ENCODE peak calls at places on chromosomes 1 and 21, in six cellular contexts. Q, S, A, Z, G and X are unnamed samples.
A peak's percentile ranks its signal among the peaks of the same experiment; 100 is the strongest.

GRCh38 chr1:198186916-198187580 is 30.2 kb downstream of the NEK7 start:
- DNase-seq in Q (no peak), S (no peak), A (no peak), Z (no peak), G (no peak), X (no peak)

GRCh38 chr1:149986486-149987296 is 23.8 kb downstream of the OTUD7B start:
- DNase-seq in Q (no peak), S (no peak), A (no peak), Z (peak; percentile 86), G (peak; percentile 61), X (peak; percentile 46)

GRCh38 chr21:36854391-36854790 is 112.1 kb downstream of the HLCS start:
- DNase-seq in Q (peak; percentile 89), S (no peak), A (peak; percentile 63), Z (peak; percentile 55), G (no peak), X (peak; percentile 53)

GRCh38 chr1:21573971-21574458 is 64.8 kb downstream of the ALPL start:
- DNase-seq in Q (peak; percentile 92), S (peak; percentile 33), A (peak; percentile 67), Z (peak; percentile 88), G (peak; percentile 72), X (peak; percentile 87)

GRCh38 chr1:216020743-216021345 is 402.4 kb downstream of the USH2A start:
- DNase-seq in Q (no peak), S (no peak), A (no peak), Z (no peak), G (no peak), X (no peak)

GRCh38 chr1:48049823-48050539 is 52.8 kb upstream of the TRABD2B start:
- DNase-seq in Q (no peak), S (no peak), A (no peak), Z (no peak), G (no peak), X (no peak)

GRCh38 chr1:21865943-21866628 is 54.0 kb downstream of the LDLRAD2 start:
- DNase-seq in Q (peak; percentile 83), S (no peak), A (peak; percentile 88), Z (no peak), G (no peak), X (no peak)

GRCh38 chr1:38341694-38342093 is 295.1 kb upstream of the POU3F1 start:
- DNase-seq in Q (no peak), S (no peak), A (no peak), Z (no peak), G (no peak), X (no peak)

GRCh38 chr1:15188678-15189077 is 35.1 kb downstream of the TMEM51 start:
- DNase-seq in Q (no peak), S (no peak), A (no peak), Z (no peak), G (no peak), X (no peak)

GRCh38 chr21:28426545-28426944 is 566.1 kb downstream of the LTN1 start:
- DNase-seq in Q (no peak), S (no peak), A (no peak), Z (no peak), G (no peak), X (no peak)

GRCh38 chr1:40855513-40855912 is 6.7 kb downstream of the CITED4 start:
- DNase-seq in Q (peak; percentile 83), S (no peak), A (no peak), Z (no peak), G (no peak), X (no peak)

GRCh38 chr21:38170283-38170682 is 86.5 kb upstream of the KCNJ15 start:
- DNase-seq in Q (peak; percentile 68), S (no peak), A (no peak), Z (peak; percentile 45), G (peak; percentile 43), X (peak; percentile 68)

GRCh38 chr1:248816042-248816851 is 9.5 kb downstream of the SH3BP5L start:
- DNase-seq in Q (no peak), S (no peak), A (no peak), Z (no peak), G (no peak), X (no peak)

GRCh38 chr1:227654858-227655752 is 80.0 kb downstream of the JMJD4 start:
- DNase-seq in Q (no peak), S (no peak), A (peak; percentile 10), Z (no peak), G (no peak), X (peak; percentile 23)

GRCh38 chr21:34342476-34342875 is 21.3 kb upstream of the KCNE2 start:
- DNase-seq in Q (no peak), S (no peak), A (no peak), Z (no peak), G (no peak), X (no peak)

DNA sequence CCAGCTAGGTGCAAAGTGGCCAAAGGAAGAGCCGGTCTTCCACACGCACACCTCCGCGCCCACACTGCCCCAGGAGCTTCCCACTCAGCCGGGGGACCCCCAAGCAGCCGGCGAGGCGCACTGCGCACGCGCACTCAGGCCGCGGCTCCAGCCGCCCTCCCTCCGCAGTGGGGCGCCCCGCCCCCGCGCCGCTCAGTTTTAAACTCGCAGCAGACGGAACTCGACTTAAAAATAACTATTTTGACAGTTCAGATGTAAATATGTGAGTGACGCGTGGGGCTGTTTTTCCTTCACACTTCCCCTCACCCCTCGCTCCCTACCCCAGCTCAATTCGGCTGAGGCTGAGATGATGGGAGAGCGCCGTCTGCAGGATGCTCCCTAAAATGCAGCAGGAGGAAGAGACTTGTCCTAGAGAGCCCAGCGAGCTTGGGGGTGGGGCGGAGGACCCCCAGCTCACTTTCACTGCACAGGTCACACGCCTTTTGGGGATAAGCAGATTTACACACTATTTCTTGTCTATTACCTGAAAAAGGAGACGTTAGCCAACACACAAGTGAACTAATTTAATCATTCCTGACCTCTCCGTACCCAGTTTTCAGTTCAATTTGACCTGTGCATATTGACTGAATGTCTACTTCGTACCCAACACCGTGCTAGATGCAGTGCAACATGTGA is 8.9 kb upstream of the LEMD1 start:
- DNase-seq in Q (peak; percentile 88), S (peak; percentile 69), A (peak; percentile 88), Z (peak; percentile 68), G (no peak), X (peak; percentile 50)
- TF ChIP-seq CTCF in Q (peak; percentile 99), S (peak; percentile 77), A (peak; percentile 97), Z (peak; percentile 96), G (peak; percentile 92), X (peak; percentile 89)

DNA sequence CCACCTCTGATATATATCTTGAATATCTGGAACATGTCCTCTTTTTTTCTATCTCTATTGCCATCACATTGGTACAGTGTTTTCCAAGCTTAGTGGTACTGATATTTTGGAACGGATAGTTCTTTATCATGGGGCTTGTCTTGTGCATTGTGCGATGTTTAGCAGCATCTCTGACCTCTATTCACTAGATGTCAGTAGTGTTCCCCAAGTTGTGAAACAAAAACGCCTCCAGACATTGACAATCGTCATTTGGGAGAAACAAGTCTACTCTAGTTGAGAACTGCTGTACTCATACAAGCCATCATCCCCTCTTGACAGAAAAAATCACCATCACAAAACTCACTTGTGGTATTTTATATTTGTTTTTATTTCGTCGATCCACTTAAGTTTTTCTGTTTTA is 79.7 kb upstream of the CHODL start:
- DNase-seq in Q (peak; percentile 17), S (no peak), A (no peak), Z (no peak), G (no peak), X (peak; percentile 84)
- TF ChIP-seq CTCF in Q (peak; percentile 47), S (no peak), A (peak; percentile 31), Z (no peak), G (no peak), X (peak; percentile 37)

DNA sequence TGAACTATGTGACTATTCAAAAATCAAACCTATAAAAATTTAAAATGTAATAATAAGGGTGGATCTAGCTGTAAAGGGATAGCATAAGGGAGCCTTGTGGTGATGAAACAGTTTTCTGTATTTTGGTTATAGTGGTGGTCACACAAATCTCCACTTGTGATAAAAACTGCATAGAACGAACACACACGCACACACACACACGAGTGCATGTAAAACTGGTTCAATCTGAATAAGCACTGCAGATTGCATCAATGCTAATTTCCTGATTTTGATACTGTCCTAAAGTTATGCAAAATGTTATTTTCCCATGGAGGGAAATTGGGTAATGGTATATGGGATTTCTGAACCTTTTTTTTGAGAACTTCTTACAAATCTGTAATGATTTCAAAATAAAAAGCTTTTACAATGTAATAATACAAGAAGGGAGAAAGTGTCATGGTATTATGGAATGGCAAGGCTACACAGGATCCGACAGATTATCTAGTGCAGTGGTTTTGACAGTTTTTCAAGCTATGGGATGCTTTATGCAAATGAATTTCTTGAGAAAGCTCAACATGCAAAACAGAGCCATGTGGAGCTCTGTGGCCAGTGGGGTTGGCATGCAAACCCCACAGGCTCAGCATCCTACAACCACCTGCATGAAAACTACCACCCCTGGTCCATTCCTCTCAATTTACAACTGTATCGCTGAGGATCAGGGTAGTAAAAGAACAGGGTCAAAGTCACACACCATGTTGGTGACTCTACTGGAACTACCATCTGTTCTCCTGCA is 18.9 kb downstream of the SLC41A1 start:
- DNase-seq in Q (no peak), S (no peak), A (no peak), Z (no peak), G (no peak), X (no peak)
- TF ChIP-seq CTCF in Q (no peak), S (no peak), A (no peak), Z (no peak), G (no peak), X (no peak)

GRCh38 chr1:78113156-78113916 is 67.6 kb downstream of the GIPC2 start:
- DNase-seq in Q (no peak), S (no peak), A (no peak), Z (no peak), G (peak; percentile 45), X (peak; percentile 49)

DNA sequence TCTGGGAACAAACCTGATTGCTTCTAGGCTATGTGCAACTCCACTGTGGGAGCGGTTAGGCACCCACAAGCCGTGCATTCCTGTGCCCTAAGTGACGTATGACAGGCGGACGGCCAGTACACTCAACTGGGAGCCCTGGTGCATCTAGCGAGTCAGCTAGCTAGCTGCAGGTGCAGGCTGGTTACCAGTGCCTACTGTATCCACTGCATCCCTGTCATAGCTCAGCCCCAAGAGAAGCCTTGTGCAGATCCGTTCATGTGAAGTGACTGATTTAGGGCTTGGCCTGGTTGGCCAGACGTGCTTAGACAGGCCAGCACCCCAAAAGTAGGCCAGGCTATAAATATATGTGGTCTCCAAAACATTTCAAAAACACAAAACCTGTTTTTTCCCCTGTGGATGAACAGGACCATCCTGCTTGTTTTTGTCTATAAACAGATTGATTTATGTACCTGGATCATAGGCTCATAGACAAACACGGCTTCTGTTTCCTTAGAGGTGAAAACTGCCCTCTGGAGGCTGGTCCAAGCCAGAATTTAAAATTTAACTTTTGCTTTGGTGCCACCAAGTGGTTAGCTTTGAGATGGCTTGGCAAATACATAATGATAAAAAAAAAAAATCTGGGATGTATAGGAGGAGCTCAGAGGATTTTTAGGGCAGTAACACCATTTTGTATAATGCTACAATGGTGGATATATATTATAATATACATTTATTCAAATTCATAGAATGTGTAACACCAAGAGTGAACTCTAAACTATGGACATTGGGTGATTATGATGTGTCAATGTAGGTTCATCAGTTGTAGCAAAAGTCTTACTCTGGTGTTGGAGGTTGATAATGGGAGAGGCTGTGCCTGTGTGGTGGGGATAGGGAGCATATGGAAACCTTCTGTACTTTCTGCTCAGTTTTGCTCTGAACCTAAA is 68.5 kb downstream of the GIPC2 start:
- DNase-seq in Q (peak; percentile 89), S (peak; percentile 27), A (peak; percentile 81), Z (peak; percentile 89), G (peak; percentile 73), X (peak; percentile 84)
- TF ChIP-seq CTCF in Q (peak; percentile 98), S (peak; percentile 82), A (peak; percentile 100), Z (peak; percentile 69), G (peak; percentile 63), X (peak; percentile 91)